ENCODE peak calls at places on chromosomes 7 and 10, in nine cellular contexts. E is activated T-cell treated with anti-CD3 and anti-CD28 coated beads, Interleukin-2, amount 50 U/mL, for 48 hours; S is GM12892; G is AG04449; Q is GM19239; J is uterus; U is hepatocyte; B is activated CD4-positive, alpha-beta memory T cell treated with anti-CD3 and anti-CD28 coated beads for 36 hours; V is activated CD8-positive, alpha-beta memory T cell treated with anti-CD3 and anti-CD28 coated beads for 1 hour. K is an unnamed sample.

GRCh38 chr7:19397917-19398316 is 252.7 kb upstream of the FERD3L start:
- DNase-seq in E (no peak), S (no peak), G (no peak), Q (no peak), J (no peak), U (no peak), B (no peak), V (no peak), K (peak)

GRCh38 chr7:151825711-151826110 is 51.2 kb downstream of the PRKAG2 start:
- DNase-seq in E (no peak), S (no peak), G (no peak), Q (no peak), J (no peak), U (no peak), B (no peak), V (no peak), K (no peak)

GRCh38 chr10:14673189-14673947 is 101.3 kb downstream of the FAM107B start:
- DNase-seq in E (no peak), S (no peak), G (no peak), Q (no peak), J (no peak), U (peak), B (no peak), V (no peak), K (no peak)

GRCh38 chr7:98354511-98355249 is 46.2 kb downstream of the BAIAP2L1 start:
- DNase-seq in E (no peak), S (no peak), G (peak), Q (no peak), J (no peak), U (peak), B (no peak), V (no peak), K (peak)

GRCh38 chr7:8263048-8263447 is 1.1 kb upstream of the ICA1 start:
- DNase-seq in E (no peak), S (no peak), G (no peak), Q (no peak), J (no peak), U (no peak), B (no peak), V (no peak), K (no peak)

GRCh38 chr10:100788027-100788900 is 42.9 kb downstream of the PAX2 start:
- DNase-seq in E (no peak), S (no peak), G (no peak), Q (no peak), J (no peak), U (no peak), B (no peak), V (no peak), K (no peak)

GRCh38 chr10:87596351-87596750 is 63.3 kb upstream of the PAPSS2 start:
- DNase-seq in E (no peak), S (no peak), G (no peak), Q (no peak), J (no peak), U (no peak), B (no peak), V (no peak), K (no peak)

GRCh38 chr7:132206594-132206993 is 369.7 kb downstream of the PLXNA4 start:
- DNase-seq in E (no peak), S (no peak), G (no peak), Q (no peak), J (no peak), U (no peak), B (no peak), V (no peak), K (no peak)

GRCh38 chr10:108899686-108900085 is 1023.6 kb downstream of the XPNPEP1 start:
- DNase-seq in E (no peak), S (no peak), G (no peak), Q (no peak), J (no peak), U (no peak), B (no peak), V (no peak), K (no peak)

GRCh38 chr7:151168022-151168786 is 710 bp upstream of the GBX1 start:
- DNase-seq in E (peak), S (peak), G (no peak), Q (peak), J (no peak), U (peak), B (peak), V (peak), K (no peak)

GRCh38 chr7:7681936-7682329 is 36.5 kb downstream of the RPA3 start:
- DNase-seq in E (no peak), S (no peak), G (no peak), Q (no peak), J (no peak), U (no peak), B (no peak), V (no peak), K (no peak)

GRCh38 chr10:114095676-114096331 is 52.1 kb downstream of the ADRB1 start:
- DNase-seq in E (no peak), S (no peak), G (no peak), Q (peak), J (no peak), U (no peak), B (no peak), V (no peak), K (peak)

GRCh38 chr10:10826125-10826524 is 191.5 kb upstream of the CELF2 start:
- DNase-seq in E (no peak), S (no peak), G (peak), Q (no peak), J (no peak), U (no peak), B (no peak), V (no peak), K (peak)

GRCh38 chr7:92584953-92585352 is 5.2 kb downstream of the FAM133B start:
- DNase-seq in E (no peak), S (no peak), G (no peak), Q (no peak), J (no peak), U (no peak), B (no peak), V (no peak), K (no peak)

GRCh38 chr7:13988011-13988410 is 1.5 kb downstream of the ETV1 start:
- DNase-seq in E (no peak), S (no peak), G (no peak), Q (no peak), J (no peak), U (peak), B (no peak), V (no peak), K (peak)

GRCh38 chr10:104688251-104688650 is 47.2 kb downstream of the SORCS3 start:
- DNase-seq in E (no peak), S (no peak), G (no peak), Q (no peak), J (no peak), U (no peak), B (no peak), V (no peak), K (no peak)

GRCh38 chr7:70098133-70098561 is 499.9 kb downstream of the AUTS2 start:
- DNase-seq in E (no peak), S (no peak), G (no peak), Q (no peak), J (no peak), U (no peak), B (no peak), V (no peak), K (peak)

GRCh38 chr7:157158400-157158799 is 19.7 kb downstream of the UBE3C start:
- DNase-seq in E (no peak), S (no peak), G (no peak), Q (no peak), J (no peak), U (no peak), B (no peak), V (no peak), K (peak)

GRCh38 chr7:2288503-2288902 is 25.7 kb downstream of the SNX8 start:
- DNase-seq in E (no peak), S (no peak), G (no peak), Q (no peak), J (no peak), U (no peak), B (no peak), V (no peak), K (no peak)

GRCh38 chr10:119596537-119597404 is at the start of gene TIAL1:
- DNase-seq in E (peak), S (peak), G (peak), Q (peak), J (peak), U (peak), B (peak), V (peak), K (peak)

GRCh38 chr10:8088504-8088903 is 34.0 kb downstream of the GATA3 start:
- DNase-seq in E (peak), S (no peak), G (no peak), Q (no peak), J (no peak), U (no peak), B (peak), V (no peak), K (no peak)

GRCh38 chr7:101012931-101013330 is 7.0 kb upstream of the MUC17 start:
- DNase-seq in E (no peak), S (no peak), G (no peak), Q (no peak), J (no peak), U (no peak), B (no peak), V (no peak), K (no peak)

GRCh38 chr7:138889566-138889965 is 91.6 kb upstream of the ATP6V0A4 start:
- DNase-seq in E (no peak), S (no peak), G (no peak), Q (no peak), J (no peak), U (no peak), B (no peak), V (no peak), K (no peak)

GRCh38 chr7:22185559-22185958 is 171.4 kb downstream of the RAPGEF5 start:
- DNase-seq in E (no peak), S (no peak), G (no peak), Q (no peak), J (no peak), U (no peak), B (no peak), V (no peak), K (no peak)

GRCh38 chr7:135578569-135578968 is 20.9 kb downstream of the NUP205 start:
- DNase-seq in E (no peak), S (no peak), G (no peak), Q (no peak), J (no peak), U (no peak), B (no peak), V (no peak), K (no peak)

GRCh38 chr7:43562383-43562782 is 20.5 kb upstream of the STK17A start:
- DNase-seq in E (no peak), S (no peak), G (no peak), Q (no peak), J (no peak), U (no peak), B (no peak), V (no peak), K (no peak)

GRCh38 chr7:141906285-141906684 is 9.9 kb upstream of the OR9A4 start:
- DNase-seq in E (no peak), S (no peak), G (no peak), Q (no peak), J (no peak), U (no peak), B (no peak), V (no peak), K (no peak)

GRCh38 chr7:12905671-12906070 is 218.2 kb downstream of the ARL4A start:
- DNase-seq in E (no peak), S (no peak), G (no peak), Q (no peak), J (no peak), U (no peak), B (no peak), V (no peak), K (no peak)

GRCh38 chr10:95835149-95835860 is 72.5 kb upstream of the CC2D2B start:
- DNase-seq in E (no peak), S (no peak), G (no peak), Q (no peak), J (no peak), U (no peak), B (no peak), V (no peak), K (peak)

GRCh38 chr7:38600746-38601145 is 30.4 kb downstream of the AMPH start:
- DNase-seq in E (no peak), S (no peak), G (no peak), Q (no peak), J (no peak), U (no peak), B (no peak), V (no peak), K (no peak)

GRCh38 chr10:79605308-79605707 is 5.4 kb upstream of the SFTPA1 start:
- DNase-seq in E (no peak), S (no peak), G (no peak), Q (no peak), J (no peak), U (no peak), B (no peak), V (no peak), K (no peak)

GRCh38 chr10:46523119-46523880 is 33.2 kb downstream of the GPRIN2 start:
- DNase-seq in E (no peak), S (no peak), G (no peak), Q (no peak), J (peak), U (no peak), B (peak), V (no peak), K (no peak)

GRCh38 chr7:142140560-142140959 is 29.0 kb downstream of the MGAM2 start:
- DNase-seq in E (no peak), S (no peak), G (no peak), Q (no peak), J (no peak), U (no peak), B (no peak), V (no peak), K (no peak)

GRCh38 chr7:93117327-93117726 is 452 bp downstream of the SAMD9 start:
- DNase-seq in E (no peak), S (no peak), G (no peak), Q (no peak), J (no peak), U (no peak), B (no peak), V (no peak), K (peak)

GRCh38 chr7:24480501-24480900 is 92.8 kb upstream of the PALS2 start:
- DNase-seq in E (no peak), S (no peak), G (no peak), Q (no peak), J (no peak), U (no peak), B (no peak), V (no peak), K (no peak)

GRCh38 chr7:138247568-138248328 is 171.5 kb downstream of the AKR1D1 start:
- DNase-seq in E (no peak), S (no peak), G (no peak), Q (no peak), J (no peak), U (no peak), B (no peak), V (no peak), K (no peak)

GRCh38 chr10:3248526-3249255 is 76.1 kb upstream of the PITRM1 start:
- DNase-seq in E (no peak), S (no peak), G (peak), Q (no peak), J (peak), U (peak), B (no peak), V (no peak), K (peak)

GRCh38 chr10:22652988-22653431 is 61.4 kb downstream of the PIP4K2A start:
- DNase-seq in E (peak), S (no peak), G (no peak), Q (no peak), J (no peak), U (no peak), B (peak), V (no peak), K (no peak)

K was measured in myocyte.